ENCODE peak calls at places on chromosome 13, in nine cellular contexts. H, I, U, B, K, R, A, S and F are unnamed samples.

GRCh38 chr13:33787051-33787591 is 30.8 kb upstream of the RFC3 start:
- DNase-seq in H (no peak), I (no peak), U (no peak), B (no peak), K (peak; percentile 21), R (no peak), A (no peak), S (no peak), F (no peak)

GRCh38 chr13:99380921-99381645 is 73.9 kb upstream of the GPR183 start:
- DNase-seq in H (no peak), I (no peak), U (peak; percentile 51), B (peak; percentile 73), K (peak; percentile 80), R (peak; percentile 44), A (no peak), S (peak; percentile 2), F (no peak)

GRCh38 chr13:44300895-44301638 is 72.6 kb upstream of the SERP2 start:
- DNase-seq in H (no peak), I (no peak), U (no peak), B (no peak), K (no peak), R (no peak), A (peak; percentile 55), S (peak; percentile 94), F (no peak)

GRCh38 chr13:23321534-23322241 is 111.8 kb downstream of the SACS start:
- DNase-seq in H (no peak), I (peak; percentile 67), U (no peak), B (no peak), K (no peak), R (no peak), A (peak; percentile 92), S (peak; percentile 98), F (no peak)

GRCh38 chr13:32209670-32210069 is 105.5 kb downstream of the ZAR1L start:
- DNase-seq in H (no peak), I (no peak), U (no peak), B (no peak), K (no peak), R (no peak), A (no peak), S (peak; percentile 12), F (no peak)

GRCh38 chr13:69101841-69102240 is 1005.8 kb upstream of the ATXN8OS start:
- DNase-seq in H (no peak), I (no peak), U (no peak), B (no peak), K (no peak), R (no peak), A (no peak), S (no peak), F (no peak)

GRCh38 chr13:28297341-28297740 is 159.0 kb downstream of the PAN3 start:
- DNase-seq in H (no peak), I (no peak), U (no peak), B (no peak), K (no peak), R (no peak), A (no peak), S (peak; percentile 6), F (no peak)

GRCh38 chr13:43478178-43478577 is 308.6 kb downstream of the ENOX1 start:
- DNase-seq in H (no peak), I (no peak), U (no peak), B (no peak), K (no peak), R (no peak), A (no peak), S (no peak), F (no peak)

GRCh38 chr13:69935043-69935442 is 172.6 kb upstream of the ATXN8OS start:
- DNase-seq in H (no peak), I (no peak), U (no peak), B (no peak), K (no peak), R (no peak), A (peak; percentile 25), S (no peak), F (no peak)

GRCh38 chr13:43946281-43946680 is 66.6 kb downstream of the LACC1 start:
- DNase-seq in H (no peak), I (no peak), U (no peak), B (no peak), K (no peak), R (no peak), A (no peak), S (peak; percentile 55), F (no peak)

GRCh38 chr13:113205428-113205931 is 3.0 kb downstream of the PCID2 start:
- DNase-seq in H (no peak), I (no peak), U (no peak), B (no peak), K (no peak), R (no peak), A (no peak), S (peak; percentile 76), F (no peak)

GRCh38 chr13:92463134-92463533 is 763.5 kb upstream of the GPC6 start:
- DNase-seq in H (no peak), I (no peak), U (no peak), B (no peak), K (no peak), R (no peak), A (no peak), S (no peak), F (no peak)

GRCh38 chr13:96072392-96072791 is 17.5 kb upstream of the HS6ST3 start:
- DNase-seq in H (no peak), I (no peak), U (no peak), B (no peak), K (no peak), R (no peak), A (no peak), S (no peak), F (no peak)

GRCh38 chr13:28100149-28101121 is at the start of gene FLT3:
- DNase-seq in H (no peak), I (no peak), U (peak; percentile 3), B (peak; percentile 76), K (peak; percentile 62), R (peak; percentile 3), A (no peak), S (peak; percentile 50), F (peak; percentile 33)

GRCh38 chr13:81488021-81488420 is 1147.1 kb upstream of the SPRY2 start:
- DNase-seq in H (no peak), I (no peak), U (no peak), B (no peak), K (no peak), R (no peak), A (no peak), S (no peak), F (no peak)

GRCh38 chr13:111572956-111573355 is 252.5 kb downstream of the TEX29 start:
- DNase-seq in H (no peak), I (no peak), U (no peak), B (no peak), K (no peak), R (no peak), A (no peak), S (no peak), F (no peak)

GRCh38 chr13:74794147-74794546 is 659.9 kb upstream of the KLF12 start:
- DNase-seq in H (no peak), I (no peak), U (no peak), B (no peak), K (no peak), R (no peak), A (no peak), S (no peak), F (no peak)

GRCh38 chr13:79901336-79901735 is 420.4 kb downstream of the NDFIP2 start:
- DNase-seq in H (no peak), I (no peak), U (no peak), B (no peak), K (no peak), R (no peak), A (no peak), S (peak; percentile 27), F (no peak)

GRCh38 chr13:100673831-100674362 is 698 bp downstream of the TMTC4 start:
- DNase-seq in H (peak; percentile 61), I (peak; percentile 63), U (peak; percentile 17), B (peak; percentile 22), K (peak; percentile 59), R (peak; percentile 28), A (peak; percentile 73), S (peak; percentile 89), F (peak; percentile 14)

GRCh38 chr13:107258599-107259187 is 690.8 kb upstream of the ARGLU1 start:
- DNase-seq in H (no peak), I (peak; percentile 78), U (no peak), B (no peak), K (no peak), R (no peak), A (no peak), S (peak; percentile 16), F (no peak)

GRCh38 chr13:33992891-33993336 is 175.0 kb downstream of the RFC3 start:
- DNase-seq in H (no peak), I (no peak), U (no peak), B (no peak), K (no peak), R (no peak), A (no peak), S (no peak), F (no peak)

GRCh38 chr13:25778302-25778701 is 273.5 kb downstream of the SHISA2 start:
- DNase-seq in H (no peak), I (no peak), U (no peak), B (no peak), K (no peak), R (no peak), A (no peak), S (no peak), F (no peak)

GRCh38 chr13:113320226-113320875 is 23.3 kb downstream of the LAMP1 start:
- DNase-seq in H (no peak), I (no peak), U (no peak), B (no peak), K (no peak), R (no peak), A (no peak), S (no peak), F (no peak)

GRCh38 chr13:26325876-26326275 is 71.9 kb downstream of the CDK8 start:
- DNase-seq in H (no peak), I (no peak), U (no peak), B (no peak), K (no peak), R (no peak), A (no peak), S (peak; percentile 37), F (no peak)

GRCh38 chr13:40379794-40380608 is 286.4 kb downstream of the FOXO1 start:
- DNase-seq in H (no peak), I (no peak), U (no peak), B (no peak), K (no peak), R (no peak), A (no peak), S (no peak), F (no peak)

GRCh38 chr13:91368676-91369425 is 21.4 kb downstream of the MIR17HG start:
- DNase-seq in H (no peak), I (no peak), U (no peak), B (no peak), K (no peak), R (no peak), A (peak; percentile 8), S (peak; percentile 49), F (no peak)

GRCh38 chr13:98575009-98575866 is 1.7 kb downstream of the STK24 start:
- DNase-seq in H (no peak), I (no peak), U (no peak), B (no peak), K (no peak), R (no peak), A (no peak), S (peak; percentile 54), F (no peak)

GRCh38 chr13:23450340-23451046 is 17.0 kb upstream of the SACS start:
- DNase-seq in H (no peak), I (no peak), U (no peak), B (no peak), K (no peak), R (no peak), A (no peak), S (no peak), F (no peak)

GRCh38 chr13:49652691-49653305 is 24.5 kb downstream of the ARL11 start:
- DNase-seq in H (no peak), I (no peak), U (no peak), B (no peak), K (peak; percentile 26), R (no peak), A (peak; percentile 37), S (no peak), F (no peak)